ENCODE peak calls at places on chromosomes 5 and 9, in ten cellular contexts. P is mesothelial cell of epicardium; S is A549; M is naive thymus-derived CD8-positive, alpha-beta T cell; V is T follicular helper cell; H is foreskin keratinocyte; J is astrocyte of the spinal cord; T is anterior cingulate cortex; W is HT1080; G is epithelial cell of prostate. F is an unnamed sample.

GRCh38 chr5:142587354-142587965 is 98.4 kb downstream of the FGF1 start:
- DNase-seq in P (no peak), S (peak), M (no peak), V (no peak), H (no peak), J (peak), T (no peak), W (peak), G (no peak), F (no peak)

GRCh38 chr5:151699071-151699901 is 12.6 kb upstream of the SPARC start:
- DNase-seq in P (peak), S (peak), M (no peak), V (no peak), H (peak), J (peak), T (peak), W (peak), G (no peak), F (no peak)

GRCh38 chr9:82332018-82332773 is 343.6 kb downstream of the SPATA31D1 start:
- DNase-seq in P (no peak), S (peak), M (no peak), V (no peak), H (peak), J (peak), T (no peak), W (peak), G (peak), F (no peak)

GRCh38 chr9:124210697-124211096 is 47.1 kb upstream of the NEK6 start:
- DNase-seq in P (no peak), S (no peak), M (no peak), V (no peak), H (peak), J (no peak), T (no peak), W (no peak), G (no peak), F (no peak)

GRCh38 chr9:121748727-121749546 is 97.5 kb downstream of the DAB2IP start:
- DNase-seq in P (no peak), S (no peak), M (no peak), V (no peak), H (peak), J (no peak), T (no peak), W (peak), G (no peak), F (no peak)

GRCh38 chr9:136804509-136805206 is 3.1 kb upstream of the RABL6 start:
- DNase-seq in P (no peak), S (no peak), M (no peak), V (no peak), H (no peak), J (no peak), T (no peak), W (no peak), G (no peak), F (no peak)

GRCh38 chr5:150172147-150172546 is 5.6 kb downstream of the CDX1 start:
- DNase-seq in P (no peak), S (no peak), M (no peak), V (no peak), H (no peak), J (no peak), T (no peak), W (no peak), G (no peak), F (no peak)

GRCh38 chr5:177459357-177459756 is 12.7 kb downstream of the PRR7 start:
- DNase-seq in P (no peak), S (no peak), M (no peak), V (no peak), H (no peak), J (no peak), T (no peak), W (no peak), G (no peak), F (no peak)

GRCh38 chr5:97778451-97778850 is 595.4 kb upstream of the RIOK2 start:
- DNase-seq in P (no peak), S (no peak), M (no peak), V (no peak), H (no peak), J (peak), T (no peak), W (no peak), G (no peak), F (no peak)

GRCh38 chr9:107438211-107439030 is 51.1 kb downstream of the KLF4 start:
- DNase-seq in P (no peak), S (no peak), M (no peak), V (no peak), H (no peak), J (no peak), T (no peak), W (no peak), G (no peak), F (no peak)

GRCh38 chr5:54234304-54234938 is 76.0 kb downstream of the ARL15 start:
- DNase-seq in P (no peak), S (peak), M (no peak), V (no peak), H (no peak), J (peak), T (no peak), W (peak), G (no peak), F (no peak)

GRCh38 chr5:150112211-150113046 is 26.1 kb upstream of the CSF1R start:
- DNase-seq in P (no peak), S (no peak), M (no peak), V (no peak), H (peak), J (peak), T (no peak), W (peak), G (no peak), F (no peak)